ENCODE peak calls at places on chromosomes 12 and 14, in ten cellular contexts. N is NCI-H1436; P is cardiac fibroblast; J is HuH-7.5; I is MCF 10A; D is GM10248; T is renal cortical epithelial cell; S is activated CD8-positive, alpha-beta T cell treated with anti-CD3 and anti-CD28 coated beads, Interleukin-2, amount 10 ng/mL, durations not matched to agents 7 days and 5 days; O is fibroblast of the aortic adventitia; F is NCI-H1105. K is an unnamed sample.
A peak's percentile ranks its signal among the peaks of the same experiment; 100 is the strongest.

GRCh38 chr12:111818340-111818739 is 23.7 kb upstream of the MAPKAPK5 start:
- DNase-seq in N (no peak), P (no peak), J (no peak), I (no peak), D (no peak), T (no peak), S (no peak), O (no peak), F (no peak), K (no peak)

GRCh38 chr14:104121142-104121541 is 17.2 kb upstream of the KIF26A start:
- DNase-seq in N (no peak), P (no peak), J (no peak), I (no peak), D (no peak), T (no peak), S (no peak), O (no peak), F (no peak), K (no peak)

GRCh38 chr12:121263206-121263605 is 33.3 kb downstream of the CAMKK2 start:
- DNase-seq in N (no peak), P (no peak), J (no peak), I (no peak), D (no peak), T (no peak), S (no peak), O (no peak), F (no peak), K (no peak)

GRCh38 chr12:14937014-14937413 is 1.3 kb downstream of the ERP27 start:
- DNase-seq in N (no peak), P (no peak), J (no peak), I (no peak), D (no peak), T (no peak), S (no peak), O (no peak), F (no peak), K (no peak)

GRCh38 chr12:68264175-68264863 is 10.9 kb upstream of the IL22 start:
- DNase-seq in N (no peak), P (peak; percentile 84), J (no peak), I (peak; percentile 43), D (no peak), T (no peak), S (no peak), O (peak; percentile 54), F (no peak), K (peak; percentile 29)

GRCh38 chr14:31990183-31990862 is 86.8 kb upstream of the ARHGAP5 start:
- DNase-seq in N (no peak), P (no peak), J (no peak), I (no peak), D (no peak), T (no peak), S (no peak), O (no peak), F (no peak), K (no peak)

GRCh38 chr12:12585115-12585862 is 22.6 kb upstream of the DUSP16 start:
- DNase-seq in N (no peak), P (peak; percentile 35), J (no peak), I (peak; percentile 53), D (no peak), T (peak; percentile 70), S (no peak), O (peak; percentile 17), F (no peak), K (peak; percentile 35)

GRCh38 chr12:124917135-124917840 is 2.8 kb upstream of the UBC start:
- DNase-seq in N (no peak), P (peak; percentile 100), J (no peak), I (peak; percentile 100), D (peak; percentile 78), T (peak; percentile 100), S (peak; percentile 97), O (peak; percentile 100), F (no peak), K (peak; percentile 97)

GRCh38 chr14:104252256-104253215 is 114.1 kb downstream of the KIF26A start:
- DNase-seq in N (no peak), P (no peak), J (no peak), I (no peak), D (no peak), T (no peak), S (no peak), O (no peak), F (no peak), K (no peak)

GRCh38 chr12:121538699-121539061 is 42.1 kb downstream of the KDM2B start:
- DNase-seq in N (no peak), P (no peak), J (peak; percentile 63), I (peak; percentile 27), D (no peak), T (peak; percentile 15), S (no peak), O (peak; percentile 24), F (peak; percentile 33), K (no peak)

GRCh38 chr12:71392521-71393145 is 47.0 kb upstream of the LGR5 start:
- DNase-seq in N (peak; percentile 43), P (peak; percentile 88), J (peak; percentile 56), I (peak; percentile 70), D (peak; percentile 65), T (peak; percentile 91), S (no peak), O (peak; percentile 87), F (peak; percentile 74), K (peak; percentile 81)